ENCODE peak calls at places on chromosomes 13 and 19, in six cellular contexts. Y is tibial nerve, X is AG04449, R is cardiac muscle cell, W is esophagus squamous epithelium, C is fibroblast of mammary gland. V is an unnamed sample.

GRCh38 chr19:9885077-9885552 is 50.0 kb downstream of the PIN1 start:
- DNase-seq in Y (no peak), X (no peak), R (peak; percentile 74), W (no peak), C (peak; percentile 70), V (no peak)

GRCh38 chr19:46390866-46391265 is 22.5 kb downstream of the CCDC8 start:
- DNase-seq in Y (no peak), X (no peak), R (no peak), W (no peak), C (peak; percentile 70), V (no peak)

GRCh38 chr13:66829803-66830202 is 400.3 kb downstream of the PCDH9 start:
- DNase-seq in Y (no peak), X (no peak), R (no peak), W (no peak), C (no peak), V (no peak)

GRCh38 chr13:85806553-85807175 is 7.4 kb upstream of the SLITRK6 start:
- DNase-seq in Y (no peak), X (peak; percentile 3), R (peak; percentile 75), W (no peak), C (peak; percentile 63), V (peak; percentile 72)

GRCh38 chr19:29404951-29405727 is 120.7 kb upstream of the VSTM2B start:
- DNase-seq in Y (no peak), X (no peak), R (no peak), W (no peak), C (no peak), V (peak; percentile 13)

GRCh38 chr19:38678217-38678890 is 30.9 kb downstream of the ACTN4 start:
- DNase-seq in Y (no peak), X (no peak), R (no peak), W (no peak), C (no peak), V (no peak)

GRCh38 chr19:14089662-14090508 is 666 bp downstream of the SAMD1 start:
- DNase-seq in Y (no peak), X (no peak), R (peak; percentile 75), W (no peak), C (peak; percentile 64), V (peak; percentile 79)

GRCh38 chr13:99087954-99088491 is 110.2 kb upstream of the DOCK9 start:
- DNase-seq in Y (no peak), X (no peak), R (no peak), W (no peak), C (no peak), V (no peak)

GRCh38 chr13:104832265-104832664 is 1703.2 kb downstream of the EFNB2 start:
- DNase-seq in Y (no peak), X (no peak), R (no peak), W (no peak), C (no peak), V (no peak)

GRCh38 chr13:80030491-80030890 is 310.4 kb downstream of the SPRY2 start:
- DNase-seq in Y (no peak), X (no peak), R (peak; percentile 40), W (no peak), C (peak; percentile 42), V (peak; percentile 52)

GRCh38 chr13:23899555-23899954 is 2.3 kb upstream of the C1QTNF9B start:
- DNase-seq in Y (no peak), X (no peak), R (peak; percentile 59), W (no peak), C (peak; percentile 66), V (peak; percentile 35)

GRCh38 chr13:23905766-23906165 is 8.5 kb upstream of the C1QTNF9B start:
- DNase-seq in Y (no peak), X (no peak), R (no peak), W (no peak), C (no peak), V (no peak)

GRCh38 chr13:23901365-23901764 is 4.1 kb upstream of the C1QTNF9B start:
- DNase-seq in Y (no peak), X (no peak), R (no peak), W (no peak), C (peak; percentile 11), V (peak; percentile 80)

GRCh38 chr13:23903906-23904280 is 6.6 kb upstream of the C1QTNF9B start:
- DNase-seq in Y (no peak), X (no peak), R (no peak), W (no peak), C (no peak), V (no peak)

GRCh38 chr13:23902975-23903905 is 5.9 kb upstream of the C1QTNF9B start:
- DNase-seq in Y (no peak), X (no peak), R (no peak), W (no peak), C (no peak), V (no peak)
- H3K4me3 ChIP-seq in Y (no peak overlapping the region), X (no peak overlapping the region), R (peak overlapping the region; percentile 22), W (peak overlapping the region; percentile 31), C (peak overlapping the region; percentile 23), V (peak overlapping the region; percentile 18)

GRCh38 chr19:33470686-33471085 is 50.9 kb downstream of the PEPD start:
- DNase-seq in Y (no peak), X (no peak), R (no peak), W (no peak), C (no peak), V (no peak)

GRCh38 chr19:33472696-33473624 is 48.6 kb downstream of the PEPD start:
- DNase-seq in Y (no peak), X (peak; percentile 97), R (peak; percentile 77), W (no peak), C (peak; percentile 99), V (peak; percentile 69)

GRCh38 chr19:33471111-33471996 is 50.2 kb downstream of the PEPD start:
- DNase-seq in Y (peak; percentile 6), X (no peak), R (no peak), W (no peak), C (no peak), V (no peak)

GRCh38 chr19:33476151-33476707 is 45.4 kb downstream of the PEPD start:
- DNase-seq in Y (no peak), X (no peak), R (no peak), W (no peak), C (no peak), V (no peak)

GRCh38 chr19:33473644-33474305 is 47.8 kb downstream of the PEPD start:
- DNase-seq in Y (no peak), X (no peak), R (peak; percentile 21), W (no peak), C (peak; percentile 59), V (no peak)
- TF ChIP-seq CTCF in Y (no peak), X (no peak), R (no peak), W (no peak), C (no peak), V (no peak)

GRCh38 chr13:102772042-102772425 is 1.6 kb downstream of the TEX30 start:
- DNase-seq in Y (no peak), X (no peak), R (no peak), W (no peak), C (no peak), V (no peak)
- H3K4me3 ChIP-seq in Y (no peak overlapping the region), X (no peak overlapping the region), R (no peak overlapping the region), W (no peak overlapping the region), C (no peak overlapping the region), V (no peak overlapping the region)

GRCh38 chr19:23070353-23070781 is 46.5 kb upstream of the ZNF730 start:
- DNase-seq in Y (no peak), X (no peak), R (peak; percentile 60), W (no peak), C (peak; percentile 59), V (peak; percentile 31)
- TF ChIP-seq CTCF in Y (no peak), X (peak; percentile 21), R (peak; percentile 57), W (no peak), C (peak; percentile 53), V (peak; percentile 42)

V was measured in epithelial cell of esophagus.